ENCODE peak calls at places on chromosomes 12 and 14, in five cellular contexts. B is adipocyte; S is stimulated activated CD8-positive, alpha-beta memory T cell treated with anti-CD3 and anti-CD28 coated beads, Interleukin-15, amount 100 ng/mL, for 24 hours; P is activated CD8-positive, alpha-beta T cell treated with anti-CD3 and anti-CD28 coated beads for 36 hours; G is aorta. Q is an unnamed sample.

GRCh38 chr14:68939893-68940613 is 39.0 kb downstream of the ACTN1 start:
- DNase-seq in B (peak; percentile 88), S (no peak), P (peak; percentile 48), G (peak; percentile 93), Q (peak; percentile 82)

GRCh38 chr14:92540472-92541048 is 27.0 kb downstream of the RIN3 start:
- DNase-seq in B (peak; percentile 99), S (no peak), P (no peak), G (peak; percentile 97), Q (peak; percentile 90)

GRCh38 chr12:129532082-129532481 is 371.7 kb downstream of the TMEM132D start:
- DNase-seq in B (no peak), S (no peak), P (no peak), G (no peak), Q (no peak)

GRCh38 chr12:19129486-19130223 is at the start of gene PLEKHA5:
- DNase-seq in B (peak; percentile 88), S (peak; percentile 1), P (peak; percentile 48), G (peak; percentile 79), Q (peak; percentile 64)

GRCh38 chr12:113435367-113435766 is 13.2 kb downstream of the SDSL start:
- DNase-seq in B (no peak), S (no peak), P (no peak), G (no peak), Q (no peak)

GRCh38 chr12:49874142-49874897 is 29.4 kb downstream of the FAIM2 start:
- DNase-seq in B (peak; percentile 45), S (no peak), P (no peak), G (no peak), Q (no peak)

GRCh38 chr12:32499048-32499447 is 99.7 kb downstream of the FGD4 start:
- DNase-seq in B (no peak), S (no peak), P (no peak), G (no peak), Q (no peak)

GRCh38 chr12:31931796-31932715 is 27.2 kb upstream of the RESF1 start:
- DNase-seq in B (no peak), S (no peak), P (peak; percentile 32), G (no peak), Q (no peak)

GRCh38 chr12:125225641-125226040 is 160.4 kb downstream of the AACS start:
- DNase-seq in B (no peak), S (no peak), P (no peak), G (no peak), Q (no peak)

GRCh38 chr12:128336506-128336905 is 69.5 kb downstream of the TMEM132C start:
- DNase-seq in B (no peak), S (no peak), P (no peak), G (no peak), Q (no peak)

GRCh38 chr12:3252416-3252815 is 175.2 kb downstream of the TSPAN9 start:
- DNase-seq in B (no peak), S (no peak), P (no peak), G (peak; percentile 92), Q (no peak)

GRCh38 chr12:22313276-22313995 is 21.1 kb downstream of the ST8SIA1 start:
- DNase-seq in B (no peak), S (no peak), P (no peak), G (no peak), Q (no peak)

GRCh38 chr14:35155962-35156361 is 33.6 kb downstream of the PRORP start:
- DNase-seq in B (peak; percentile 52), S (no peak), P (no peak), G (no peak), Q (peak; percentile 16)

GRCh38 chr14:31096255-31096654 is 70.1 kb upstream of the STRN3 start:
- DNase-seq in B (peak; percentile 32), S (no peak), P (no peak), G (no peak), Q (no peak)

Q was measured in A549.